ENCODE peak calls at places on chromosome 11, in four cellular contexts. M, Z, B and V are unnamed samples.

GRCh38 chr11:3949132-3949531 is 93.7 kb downstream of the STIM1 start:
- DNase-seq in M (no peak), Z (no peak), B (no peak), V (no peak)

GRCh38 chr11:69486773-69487266 is 5.4 kb downstream of the LINC01488 start:
- DNase-seq in M (no peak), Z (no peak), B (no peak), V (no peak)

GRCh38 chr11:120057595-120058581 is 80.0 kb downstream of the TRIM29 start:
- DNase-seq in M (no peak), Z (no peak), B (no peak), V (peak; percentile 56)

GRCh38 chr11:78638704-78639380 is 64.2 kb upstream of the NARS2 start:
- DNase-seq in M (no peak), Z (no peak), B (no peak), V (peak; percentile 12)

GRCh38 chr11:123249354-123249753 is 54.3 kb upstream of the CLMP start:
- DNase-seq in M (no peak), Z (no peak), B (no peak), V (no peak)

GRCh38 chr11:30967579-30967978 is 381.4 kb upstream of the MPPED2 start:
- DNase-seq in M (no peak), Z (no peak), B (no peak), V (no peak)

GRCh38 chr11:67545280-67545679 is 22.0 kb upstream of the CABP2 start:
- DNase-seq in M (no peak), Z (peak; percentile 12), B (no peak), V (no peak)

GRCh38 chr11:65410936-65411680 is 11.5 kb upstream of the NEAT1 start:
- DNase-seq in M (no peak), Z (no peak), B (no peak), V (no peak)

GRCh38 chr11:115657586-115657985 is 153.4 kb upstream of the CADM1 start:
- DNase-seq in M (no peak), Z (no peak), B (no peak), V (no peak)

GRCh38 chr11:34359548-34359891 is 1.7 kb upstream of the ABTB2 start:
- DNase-seq in M (no peak), Z (no peak), B (no peak), V (no peak)

GRCh38 chr11:15336016-15336415 is 221.3 kb downstream of the INSC start:
- DNase-seq in M (no peak), Z (no peak), B (no peak), V (no peak)